ENCODE peak calls at places on chromosomes 12 and 14, in four cellular contexts. N is GM12878; M is aorta; W is effector memory CD4-positive, alpha-beta T cell. K is an unnamed sample.

GRCh38 chr14:23573384-23573783 is 5.2 kb downstream of the JPH4 start:
- DNase-seq in W (no peak), N (no peak), M (no peak), K (no peak)

GRCh38 chr12:76026643-76027063 is 4.9 kb downstream of the PHLDA1 start:
- DNase-seq in W (no peak), M (no peak), N (no peak), K (no peak)

GRCh38 chr14:68011629-68012028 is 192.1 kb downstream of the RAD51B start:
- DNase-seq in W (no peak), N (no peak), M (no peak), K (no peak)

GRCh38 chr12:120653611-120654010 is 13.2 kb downstream of the CABP1 start:
- DNase-seq in M (no peak), N (no peak), W (no peak), K (no peak)

GRCh38 chr12:6450091-6450868 is 1.6 kb upstream of the TAPBPL start:
- DNase-seq in M (peak; percentile 51), N (no peak), W (no peak), K (no peak)

GRCh38 chr12:96078281-96078761 is 42.9 kb upstream of the LTA4H start:
- DNase-seq in N (no peak), W (no peak), M (peak; percentile 81), K (no peak)

GRCh38 chr14:53432378-53432802 is 279.3 kb upstream of the DDHD1 start:
- DNase-seq in N (no peak), M (no peak), W (no peak), K (no peak)

GRCh38 chr12:116426391-116427136 is 132.6 kb upstream of the MAP1LC3B2 start:
- DNase-seq in M (peak; percentile 91), W (no peak), N (no peak), K (no peak)

GRCh38 chr12:92065018-92065499 is 80.6 kb downstream of the BTG1 start:
- DNase-seq in N (peak; percentile 78), M (no peak), W (peak; percentile 53), K (peak; percentile 61)

GRCh38 chr14:37665951-37666350 is 70.5 kb downstream of the TTC6 start:
- DNase-seq in M (no peak), W (no peak), N (no peak), K (no peak)

GRCh38 chr12:97941686-97942354 is 479.2 kb downstream of the RMST start:
- DNase-seq in W (no peak), N (no peak), M (no peak), K (no peak)

GRCh38 chr14:92688434-92689375 is 59.7 kb downstream of the LGMN start:
- DNase-seq in N (no peak), M (no peak), W (no peak), K (no peak)

GRCh38 chr12:81759215-81759991 is at the start of gene PPFIA2:
- DNase-seq in N (no peak), M (peak; percentile 78), W (no peak), K (no peak)

GRCh38 chr12:116887897-116888296 is 6.7 kb upstream of the HRK start:
- DNase-seq in M (no peak), W (no peak), N (no peak), K (no peak)

GRCh38 chr12:126862500-126862899 is 1404.5 kb upstream of the TMEM132C start:
- DNase-seq in W (no peak), M (no peak), N (no peak), K (no peak)

GRCh38 chr12:100827901-100828520 is 33.4 kb downstream of the ANO4 start:
- DNase-seq in M (no peak), W (no peak), N (no peak), K (no peak)

GRCh38 chr12:25692115-25693035 is 139.3 kb upstream of the LMNTD1 start:
- DNase-seq in M (no peak), W (no peak), N (no peak), K (no peak)

GRCh38 chr12:39343665-39344064 is 99.3 kb downstream of the KIF21A start:
- DNase-seq in N (no peak), W (no peak), M (no peak), K (no peak)

GRCh38 chr12:34233618-34234017 is 211.3 kb downstream of the ALG10 start:
- DNase-seq in N (no peak), W (no peak), M (no peak), K (no peak)

DNA sequence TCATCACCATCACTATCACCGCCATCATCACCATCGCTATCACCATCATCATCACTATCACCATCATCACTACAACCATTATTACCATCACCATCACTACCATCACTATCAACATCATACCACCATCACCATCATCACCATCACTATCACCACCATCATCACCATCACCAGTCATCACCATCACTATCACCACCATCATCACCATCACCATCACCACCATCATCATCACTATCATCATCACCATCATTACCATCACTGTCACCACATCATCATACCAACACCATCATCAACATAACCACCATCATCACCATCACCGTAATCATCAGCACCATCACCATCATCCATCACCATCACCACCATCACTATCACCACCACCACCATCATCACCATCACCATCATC is 213.8 kb downstream of the ALG10 start:
- DNase-seq in M (no peak), N (no peak), W (no peak), K (no peak)
- H3K9me3 ChIP-seq in M (peaks cover 1% of the 10 kb centered on the region), N (no peaks in the 10 kb centered on the region), W (no peaks in the 10 kb centered on the region), K (no peaks in the 10 kb centered on the region)

GRCh38 chr12:34342048-34342447 is 319.8 kb downstream of the ALG10 start:
- DNase-seq in M (no peak), W (no peak), N (no peak), K (no peak)
- H3K9me3 ChIP-seq in M (no peaks in the 10 kb centered on the region), W (peaks cover 2% of the 10 kb centered on the region), N (no peaks in the 10 kb centered on the region), K (no peaks in the 10 kb centered on the region)

GRCh38 chr12:34400423-34400881 is 378.2 kb downstream of the ALG10 start:
- DNase-seq in M (peak; percentile 53), N (no peak), W (no peak), K (no peak)
- H3K9me3 ChIP-seq in M (peaks cover 5% of the 10 kb centered on the region), N (no peaks in the 10 kb centered on the region), W (peaks cover 20% of the 10 kb centered on the region), K (peaks cover 4% of the 10 kb centered on the region)

DNA sequence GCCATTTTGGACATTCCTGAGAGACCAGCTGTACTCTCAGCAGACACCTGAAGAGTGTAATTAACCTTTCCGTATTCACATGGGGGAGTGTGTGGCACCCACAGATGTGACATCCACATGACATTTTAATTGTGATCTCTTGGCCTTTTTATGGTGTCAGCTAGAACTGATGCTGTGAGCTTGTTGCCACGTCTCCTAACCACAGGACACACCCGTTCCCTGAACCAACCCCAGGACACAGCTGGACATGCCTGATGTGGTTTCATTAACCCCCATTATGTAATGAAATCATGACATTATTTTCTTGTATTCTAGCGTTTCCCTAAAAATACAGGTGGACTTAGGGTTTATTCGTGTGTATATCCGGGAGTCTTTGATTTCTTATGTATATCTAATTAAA is 1036.1 kb downstream of the TMEM121 start:
- DNase-seq in M (no peak), N (no peak), W (no peak), K (no peak)
- H3K9me3 ChIP-seq in M (no peaks in the 10 kb centered on the region), N (no peaks in the 10 kb centered on the region), W (no peaks in the 10 kb centered on the region), K (no peaks in the 10 kb centered on the region)

GRCh38 chr14:102902086-102902485 is 20.4 kb upstream of the AMN start:
- DNase-seq in N (no peak), W (no peak), M (peak; percentile 56), K (no peak)
- H3K9me3 ChIP-seq in N (no peaks in the 10 kb centered on the region), W (no peaks in the 10 kb centered on the region), M (no peaks in the 10 kb centered on the region), K (no peaks in the 10 kb centered on the region)

GRCh38 chr14:74593241-74593985 is 18.6 kb downstream of the LTBP2 start:
- DNase-seq in W (no peak), N (no peak), M (no peak), K (no peak)
- H3K9me3 ChIP-seq in W (no peaks in the 10 kb centered on the region), N (no peaks in the 10 kb centered on the region), M (no peaks in the 10 kb centered on the region), K (no peaks in the 10 kb centered on the region)

GRCh38 chr12:73445658-73446324 is 1091.8 kb upstream of the ATXN7L3B start:
- DNase-seq in W (no peak), M (no peak), N (no peak), K (no peak)
- H3K9me3 ChIP-seq in W (no peaks in the 10 kb centered on the region), M (no peaks in the 10 kb centered on the region), N (no peaks in the 10 kb centered on the region), K (no peaks in the 10 kb centered on the region)

DNA sequence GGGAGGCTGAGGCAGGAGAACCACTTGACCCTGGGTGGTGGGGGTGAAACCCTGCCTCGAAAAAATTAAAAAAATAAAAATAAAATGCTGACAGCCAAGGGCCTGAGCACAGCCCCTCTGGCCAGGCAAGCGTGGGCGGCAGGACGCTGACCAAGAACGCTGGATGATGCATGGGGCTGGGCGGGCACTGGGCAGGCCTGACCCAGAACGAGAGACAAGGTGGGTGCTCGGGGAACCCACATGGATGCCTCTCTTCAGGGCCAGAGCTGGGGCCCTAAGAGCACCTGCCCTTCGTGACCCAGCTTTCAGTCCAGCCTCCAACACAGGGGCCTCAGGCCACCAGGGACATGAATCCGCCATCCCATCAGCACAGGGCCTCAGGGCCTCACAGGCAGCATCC is 11.3 kb downstream of the GALNT9 start:
- DNase-seq in N (no peak), W (no peak), M (no peak), K (no peak)
- H3K9me3 ChIP-seq in N (no peaks in the 10 kb centered on the region), W (no peaks in the 10 kb centered on the region), M (no peaks in the 10 kb centered on the region), K (no peaks in the 10 kb centered on the region)

GRCh38 chr12:31951939-31952338 is 7.3 kb upstream of the RESF1 start:
- DNase-seq in M (no peak), N (no peak), W (no peak), K (no peak)
- H3K9me3 ChIP-seq in M (no peaks in the 10 kb centered on the region), N (peaks cover 5% of the 10 kb centered on the region), W (no peaks in the 10 kb centered on the region), K (no peaks in the 10 kb centered on the region)